ENCODE peak calls at places on chromosomes 1 and 21, in four cellular contexts. V, Q, Y and M are unnamed samples. For H3K4me1, the result is how much of the 10 kb centered on the place peaks cover.

GRCh38 chr1:95255826-95256225 is 21.8 kb downstream of the RWDD3 start:
- DNase-seq in V (no peak), Q (no peak), Y (no peak), M (no peak)

GRCh38 chr21:39184050-39184980 is 1.1 kb upstream of the PSMG1 start:
- DNase-seq in V (peak), Q (peak), Y (no peak), M (no peak)

GRCh38 chr1:11736746-11737639 is 1.1 kb downstream of the AGTRAP start:
- DNase-seq in V (peak), Q (peak), Y (peak), M (peak)

GRCh38 chr1:157001304-157001703 is 44.2 kb downstream of the ARHGEF11 start:
- DNase-seq in V (no peak), Q (peak), Y (no peak), M (peak)

GRCh38 chr1:236009857-236010256 is 55.0 kb downstream of the NID1 start:
- DNase-seq in V (peak), Q (peak), Y (no peak), M (peak)

GRCh38 chr1:226602186-226603029 is 53.8 kb downstream of the STUM start:
- DNase-seq in V (no peak), Q (peak), Y (no peak), M (peak)

GRCh38 chr1:158146165-158146564 is 34.5 kb upstream of the CD1D start:
- DNase-seq in V (peak), Q (peak), Y (no peak), M (peak)

GRCh38 chr21:41828884-41829360 is 50.2 kb downstream of the PRDM15 start:
- DNase-seq in V (no peak), Q (no peak), Y (no peak), M (peak)

GRCh38 chr1:61873581-61873980 is 131.3 kb downstream of the PATJ start:
- DNase-seq in V (no peak), Q (no peak), Y (no peak), M (no peak)

GRCh38 chr1:99645699-99646531 is at the start of gene PALMD:
- DNase-seq in V (peak), Q (peak), Y (peak), M (no peak)

GRCh38 chr1:8796812-8797211 is 20.6 kb downstream of the RERE start:
- DNase-seq in V (no peak), Q (no peak), Y (no peak), M (no peak)

GRCh38 chr1:74316302-74316701 is 81.1 kb downstream of the TNNI3K start:
- DNase-seq in V (no peak), Q (no peak), Y (no peak), M (no peak)

GRCh38 chr1:115114308-115114707 is 25.0 kb upstream of the TSPAN2 start:
- DNase-seq in V (peak), Q (peak), Y (peak), M (no peak)

GRCh38 chr1:5509664-5510452 is 482.4 kb downstream of the NPHP4 start:
- DNase-seq in V (peak), Q (peak), Y (peak), M (peak)

GRCh38 chr1:192626366-192627179 is 9.4 kb upstream of the RGS13 start:
- DNase-seq in V (no peak), Q (no peak), Y (no peak), M (no peak)
- H2AFZ ChIP-seq in V (no peak), Q (no peak), Y (no peak), M (peak)

GRCh38 chr1:31757989-31758388 is 6.2 kb downstream of the ADGRB2 start:
- DNase-seq in V (no peak), Q (no peak), Y (no peak), M (no peak)

GRCh38 chr1:31755197-31755611 is 8.9 kb downstream of the ADGRB2 start:
- DNase-seq in V (no peak), Q (peak), Y (peak), M (peak)

GRCh38 chr1:31757204-31757679 is 6.9 kb downstream of the ADGRB2 start:
- DNase-seq in V (no peak), Q (no peak), Y (peak), M (no peak)

GRCh38 chr1:31755850-31756492 is 8.2 kb downstream of the ADGRB2 start:
- DNase-seq in V (no peak), Q (no peak), Y (peak), M (no peak)

DNA sequence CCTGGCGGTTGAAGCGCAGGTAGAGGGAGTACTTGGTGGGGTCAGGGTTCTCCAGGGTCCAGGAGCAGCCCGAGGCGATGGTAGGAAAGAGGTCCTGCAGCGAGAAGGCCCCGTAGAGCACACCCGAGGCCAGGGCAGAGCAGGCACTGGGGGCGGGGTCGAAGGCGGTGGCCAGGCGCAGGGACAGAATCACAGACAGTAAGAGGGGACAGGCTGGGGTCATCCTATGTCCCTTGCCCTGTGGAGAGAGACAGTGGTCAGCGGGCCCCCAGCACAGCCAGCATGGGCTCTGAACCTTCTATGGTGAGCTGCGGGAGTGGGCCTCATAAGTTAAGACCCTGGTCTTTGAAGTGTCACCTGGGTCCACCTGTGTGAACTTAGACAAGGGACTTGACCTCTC is 7.6 kb downstream of the ADGRB2 start:
- DNase-seq in V (no peak), Q (no peak), Y (no peak), M (no peak)
- H3K4me1 ChIP-seq in V (under half), Q (under half), Y (half or more), M (under half)

GRCh38 chr1:152034324-152034653 is 2.5 kb downstream of the S100A11 start:
- DNase-seq in V (no peak), Q (no peak), Y (no peak), M (no peak)

GRCh38 chr1:152037920-152038658 is 1.3 kb upstream of the S100A11 start:
- DNase-seq in V (no peak), Q (no peak), Y (no peak), M (no peak)

GRCh38 chr1:152036316-152037216 is at the start of gene S100A11:
- DNase-seq in V (peak), Q (peak), Y (peak), M (peak)

GRCh38 chr1:152034654-152035405 is 2.0 kb downstream of the S100A11 start:
- DNase-seq in V (peak), Q (peak), Y (peak), M (peak)

GRCh38 chr1:152035406-152036315 is 1.1 kb downstream of the S100A11 start:
- DNase-seq in V (peak), Q (peak), Y (no peak), M (peak)
- H2AFZ ChIP-seq in V (peak), Q (no peak), Y (peak), M (no peak)

GRCh38 chr1:208203127-208203847 is 40.9 kb downstream of the PLXNA2 start:
- DNase-seq in V (peak), Q (peak), Y (no peak), M (peak)

GRCh38 chr1:208205216-208206013 is 38.8 kb downstream of the PLXNA2 start:
- DNase-seq in V (no peak), Q (no peak), Y (peak), M (no peak)

GRCh38 chr1:208204779-208205178 is 39.4 kb downstream of the PLXNA2 start:
- DNase-seq in V (no peak), Q (peak), Y (no peak), M (no peak)

GRCh38 chr1:208202333-208202987 is 41.7 kb downstream of the PLXNA2 start:
- DNase-seq in V (peak), Q (no peak), Y (no peak), M (no peak)

GRCh38 chr1:208203848-208204609 is 40.2 kb downstream of the PLXNA2 start:
- DNase-seq in V (no peak), Q (peak), Y (no peak), M (peak)
- H3K4me1 ChIP-seq in V (under half), Q (half or more), Y (under half), M (under half)

DNA sequence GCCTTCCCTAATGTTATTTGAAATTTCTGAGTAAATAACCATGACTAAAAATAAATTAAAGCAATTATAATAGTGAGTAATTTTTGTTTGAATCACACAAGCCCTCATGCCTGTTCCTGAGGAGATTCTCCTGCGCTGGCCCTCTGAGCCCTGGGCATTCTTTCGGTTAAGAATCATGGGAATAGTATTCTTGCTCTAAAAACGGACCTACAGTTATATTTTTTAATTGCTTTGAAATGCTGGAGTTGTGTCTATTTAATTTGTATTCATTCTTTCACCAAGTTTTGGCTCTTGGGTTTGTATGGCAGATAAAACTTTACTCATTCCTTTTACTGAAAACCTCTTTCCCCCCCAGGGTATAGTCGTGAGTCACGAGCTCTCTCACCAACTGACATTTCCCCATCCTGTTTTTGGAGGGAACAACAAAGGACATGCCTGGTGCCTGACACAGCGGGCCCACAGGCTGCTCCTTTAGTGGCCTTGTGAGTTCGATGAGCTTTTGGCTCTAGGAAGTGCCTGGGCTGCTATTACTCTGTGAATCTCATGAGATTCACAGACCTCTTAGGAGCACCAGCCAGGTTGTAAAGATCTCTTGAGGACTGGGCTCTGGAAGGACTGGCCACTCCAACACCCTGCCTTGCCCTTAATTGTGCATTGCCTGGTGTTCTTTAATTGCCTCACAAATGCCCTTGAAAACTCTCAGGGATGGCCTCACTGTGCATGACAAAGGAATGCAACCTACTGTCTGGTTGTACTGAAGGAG is 58.6 kb downstream of the DDR2 start:
- DNase-seq in V (peak), Q (peak), Y (no peak), M (peak)
- H2AFZ ChIP-seq in V (peak), Q (no peak), Y (no peak), M (no peak)

GRCh38 chr1:238492271-238492670 is 601.5 kb upstream of the ZP4 start:
- DNase-seq in V (no peak), Q (no peak), Y (no peak), M (no peak)
- H3K4me1 ChIP-seq in V (under half), Q (under half), Y (under half), M (under half)